ENCODE peak calls at places on chromosomes 16 and 17, in seven cellular contexts. Y is cardiac muscle cell, X is mucosa of descending colon, A is aorta, I is ascending aorta, H is fibroblast of lung, L is IMR-90. W is an unnamed sample.
A peak's percentile ranks its signal among the peaks of the same experiment; 100 is the strongest.

GRCh38 chr17:14135906-14136590 is 66.7 kb downstream of the COX10 start:
- DNase-seq in H (no peak), I (no peak), L (no peak), X (no peak), A (no peak), Y (no peak), W (no peak)

GRCh38 chr16:81673432-81673831 is 105.7 kb upstream of the PLCG2 start:
- DNase-seq in H (no peak), X (no peak), A (no peak), I (no peak), L (no peak), Y (no peak), W (no peak)

GRCh38 chr16:84423416-84423837 is 55.1 kb downstream of the ATP2C2 start:
- DNase-seq in Y (peak; percentile 42), L (peak; percentile 52), H (peak; percentile 42), A (no peak), X (no peak), I (no peak), W (no peak)

GRCh38 chr17:4739122-4740024 is at the start of the genes CXCL16 and ZMYND15:
- DNase-seq in L (no peak), A (peak; percentile 78), H (peak; percentile 44), X (peak; percentile 81), Y (peak; percentile 49), I (no peak), W (peak; percentile 90)

GRCh38 chr17:78997231-78997741 is 12.3 kb downstream of the CANT1 start:
- DNase-seq in H (no peak), I (no peak), Y (no peak), L (no peak), A (peak; percentile 44), X (peak; percentile 55), W (peak; percentile 69)

GRCh38 chr16:30659507-30660423 is 1.5 kb downstream of the FBRS start:
- DNase-seq in I (no peak), L (no peak), X (peak; percentile 80), H (peak; percentile 26), Y (no peak), A (no peak), W (peak; percentile 90)

GRCh38 chr16:87317766-87318121 is 552 bp upstream of the C16orf95 start:
- DNase-seq in H (peak; percentile 64), X (peak; percentile 75), Y (peak; percentile 76), L (peak; percentile 50), A (peak; percentile 68), I (no peak), W (peak; percentile 81)

GRCh38 chr16:30399435-30400186 is 4.4 kb downstream of the ZNF48 start:
- DNase-seq in A (no peak), H (no peak), Y (no peak), I (no peak), L (no peak), X (no peak), W (no peak)

GRCh38 chr16:26475579-26475978 is 591.1 kb upstream of the C16orf82 start:
- DNase-seq in X (no peak), L (no peak), A (no peak), I (no peak), H (no peak), Y (no peak), W (no peak)

GRCh38 chr16:3999479-3999868 is 116.8 kb downstream of the ADCY9 start:
- DNase-seq in I (no peak), Y (peak; percentile 93), H (peak; percentile 74), X (no peak), L (peak; percentile 81), A (peak; percentile 81), W (peak; percentile 82)

GRCh38 chr17:13735444-13735843 is 133.7 kb upstream of the HS3ST3A1 start:
- DNase-seq in I (no peak), L (peak; percentile 5), H (peak; percentile 26), Y (peak; percentile 30), A (no peak), X (no peak), W (no peak)

GRCh38 chr17:17692353-17693252 is 11.3 kb downstream of the RAI1 start:
- DNase-seq in Y (no peak), H (peak; percentile 48), L (no peak), I (no peak), X (no peak), A (no peak), W (no peak)

GRCh38 chr17:73539176-73539575 is 105.1 kb downstream of the SDK2 start:
- DNase-seq in L (no peak), A (no peak), Y (no peak), X (no peak), H (no peak), I (no peak), W (no peak)

GRCh38 chr16:65660390-65660789 is 538.5 kb upstream of the CDH11 start:
- DNase-seq in A (no peak), Y (peak; percentile 25), L (peak; percentile 54), X (no peak), H (peak; percentile 55), I (no peak), W (no peak)

GRCh38 chr16:81578015-81578554 is 133.5 kb downstream of the CMIP start:
- DNase-seq in X (no peak), I (no peak), A (no peak), L (no peak), H (no peak), Y (no peak), W (no peak)

GRCh38 chr17:41666336-41666680 is 22.4 kb upstream of the EIF1 start:
- DNase-seq in H (peak; percentile 62), A (peak; percentile 65), Y (peak; percentile 58), X (peak; percentile 78), L (peak; percentile 78), I (no peak), W (peak; percentile 79)

GRCh38 chr17:45092932-45093430 is 31.9 kb downstream of the NMT1 start:
- DNase-seq in A (peak; percentile 92), L (peak; percentile 99), Y (peak; percentile 98), I (peak; percentile 81), H (peak; percentile 100), X (peak; percentile 70), W (peak; percentile 93)

GRCh38 chr16:53775821-53776431 is 72.0 kb downstream of the FTO start:
- DNase-seq in L (peak; percentile 91), X (no peak), I (no peak), A (peak; percentile 55), Y (peak; percentile 97), H (peak; percentile 97), W (no peak)

GRCh38 chr17:38877130-38877851 is 7.4 kb downstream of the LASP1 start:
- DNase-seq in A (no peak), X (peak; percentile 73), I (no peak), Y (no peak), L (no peak), H (no peak), W (no peak)

GRCh38 chr17:75493476-75494129 is 21.7 kb downstream of the CASKIN2 start:
- DNase-seq in L (no peak), X (peak; percentile 34), Y (no peak), A (no peak), I (no peak), H (no peak), W (no peak)

GRCh38 chr17:44115585-44116415 is 7.6 kb downstream of the HDAC5 start:
- DNase-seq in X (no peak), L (peak; percentile 43), A (no peak), I (no peak), Y (peak; percentile 61), H (peak; percentile 20), W (no peak)

GRCh38 chr17:12672944-12673343 is 7.3 kb downstream of the MYOCD start:
- DNase-seq in X (no peak), H (no peak), A (no peak), I (no peak), L (no peak), Y (no peak), W (no peak)

GRCh38 chr17:32875904-32876413 is 965 bp downstream of the MYO1D start:
- DNase-seq in H (peak; percentile 43), I (no peak), Y (peak; percentile 33), A (no peak), X (no peak), L (peak; percentile 1), W (no peak)

GRCh38 chr16:3282103-3282746 is 1.1 kb upstream of the ZNF263 start:
- DNase-seq in H (peak; percentile 82), I (no peak), X (no peak), A (no peak), Y (peak; percentile 79), L (peak; percentile 69), W (no peak)

GRCh38 chr17:37643829-37644228 is 583 bp upstream of the DDX52 start:
- DNase-seq in X (no peak), Y (peak; percentile 27), H (peak; percentile 33), A (no peak), I (no peak), L (no peak), W (no peak)

GRCh38 chr16:86294535-86294934 is 215.8 kb upstream of the FOXF1 start:
- DNase-seq in I (no peak), Y (no peak), X (no peak), H (no peak), L (peak; percentile 98), A (no peak), W (no peak)

GRCh38 chr16:5444181-5444580 is 346.6 kb upstream of the EEF2KMT start:
- DNase-seq in X (no peak), H (no peak), A (no peak), I (no peak), Y (no peak), L (no peak), W (no peak)

DNA sequence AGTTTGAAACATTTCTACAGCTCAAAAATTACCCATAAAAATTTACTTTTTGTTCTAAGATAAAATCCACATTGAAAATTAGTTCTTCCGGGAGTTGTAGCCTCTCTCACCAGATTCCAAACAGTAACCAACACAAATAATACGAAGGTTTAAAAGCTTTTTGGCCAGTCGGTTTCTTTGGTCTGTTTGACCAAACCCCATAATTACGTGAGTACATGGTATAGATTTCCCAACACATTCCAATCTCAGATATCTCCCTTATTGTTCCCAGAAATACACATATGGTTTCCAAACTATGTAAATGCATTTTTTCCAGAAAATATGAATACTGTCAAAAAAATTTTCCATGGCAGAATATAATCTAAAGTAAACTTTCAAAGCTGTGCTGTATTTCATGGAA is 722.0 kb downstream of the KCNJ2 start:
- DNase-seq in Y (peak; percentile 61), H (no peak), I (no peak), L (no peak), X (no peak), A (no peak), W (no peak)
- H3K9me3 ChIP-seq in Y (no peaks in the 10 kb centered on the region), H (no peaks in the 10 kb centered on the region), I (no peaks in the 10 kb centered on the region), L (peaks cover 4% of the 10 kb centered on the region), X (no peaks in the 10 kb centered on the region), A (peaks cover 4% of the 10 kb centered on the region), W (no peaks in the 10 kb centered on the region)

GRCh38 chr16:35731341-35732040 is 2272.1 kb downstream of the TP53TG3F start:
- DNase-seq in L (no peak), A (no peak), X (no peak), H (no peak), Y (no peak), I (no peak), W (no peak)
- H3K9me3 ChIP-seq in L (peaks cover 12% of the 10 kb centered on the region), A (no peaks in the 10 kb centered on the region), X (peaks cover 91% of the 10 kb centered on the region), H (no peaks in the 10 kb centered on the region), Y (no peaks in the 10 kb centered on the region), I (no peaks in the 10 kb centered on the region), W (no peaks in the 10 kb centered on the region)

GRCh38 chr16:35687071-35687470 is 2227.7 kb downstream of the TP53TG3F start:
- DNase-seq in Y (no peak), X (no peak), A (no peak), H (no peak), I (no peak), L (no peak), W (no peak)
- H3K9me3 ChIP-seq in Y (no peaks in the 10 kb centered on the region), X (peaks cover 94% of the 10 kb centered on the region), A (no peaks in the 10 kb centered on the region), H (no peaks in the 10 kb centered on the region), I (no peaks in the 10 kb centered on the region), L (peaks cover 12% of the 10 kb centered on the region), W (no peaks in the 10 kb centered on the region)

GRCh38 chr16:31842864-31843263 is 30.7 kb upstream of the ZNF267 start:
- DNase-seq in A (no peak), I (no peak), H (no peak), Y (no peak), L (no peak), X (no peak), W (no peak)
- H3K9me3 ChIP-seq in A (peaks cover 8% of the 10 kb centered on the region), I (peaks cover 4% of the 10 kb centered on the region), H (no peaks in the 10 kb centered on the region), Y (no peaks in the 10 kb centered on the region), L (peaks cover 3% of the 10 kb centered on the region), X (peaks cover 14% of the 10 kb centered on the region), W (peaks cover 24% of the 10 kb centered on the region)

GRCh38 chr16:31727553-31727952 is 146.1 kb upstream of the ZNF267 start:
- DNase-seq in X (no peak), L (no peak), H (no peak), I (no peak), A (no peak), Y (no peak), W (no peak)
- H3K9me3 ChIP-seq in X (peaks cover 39% of the 10 kb centered on the region), L (peaks cover 4% of the 10 kb centered on the region), H (no peaks in the 10 kb centered on the region), I (peaks cover 35% of the 10 kb centered on the region), A (peaks cover 2% of the 10 kb centered on the region), Y (no peaks in the 10 kb centered on the region), W (peaks cover 14% of the 10 kb centered on the region)